ENCODE peak calls at places on chromosomes 3 and 15, in ten cellular contexts. M is ovary, H is A549, J is HepG2, P is GM12878, R is suprapubic skin, Y is sigmoid colon, S is transverse colon, V is H1, I is esophagus muscularis mucosa. Z is an unnamed sample. For H3K9me3, the result is how much of the 10 kb centered on the place peaks cover.

GRCh38 chr15:53611145-53611920 is 148.1 kb downstream of the WDR72 start:
- DNase-seq in M (no peak), H (no peak), J (peak), P (no peak), R (no peak), Y (no peak), S (no peak), V (no peak), I (no peak), Z (no peak)

GRCh38 chr3:169103941-169104340 is 559.6 kb downstream of the MECOM start:
- DNase-seq in M (no peak), H (no peak), J (no peak), P (no peak), R (no peak), Y (no peak), S (no peak), V (no peak), I (no peak), Z (no peak)

GRCh38 chr15:89090791-89091666 is 2.8 kb downstream of the ABHD2 start:
- DNase-seq in M (no peak), H (no peak), J (no peak), P (no peak), R (no peak), Y (peak), S (peak), V (no peak), I (peak), Z (peak)

GRCh38 chr15:58212909-58213526 is 74.8 kb downstream of the AQP9 start:
- DNase-seq in M (no peak), H (peak), J (peak), P (no peak), R (no peak), Y (no peak), S (no peak), V (no peak), I (no peak), Z (no peak)

GRCh38 chr3:175651716-175652115 is 792.6 kb downstream of the NAALADL2 start:
- DNase-seq in M (no peak), H (no peak), J (no peak), P (no peak), R (no peak), Y (no peak), S (no peak), V (no peak), I (no peak), Z (no peak)

GRCh38 chr3:8095724-8096123 is 405.9 kb upstream of the LMCD1 start:
- DNase-seq in M (no peak), H (peak), J (peak), P (no peak), R (no peak), Y (no peak), S (no peak), V (peak), I (no peak), Z (no peak)

GRCh38 chr3:178392553-178392952 is 143.7 kb upstream of the KCNMB2 start:
- DNase-seq in M (no peak), H (no peak), J (no peak), P (no peak), R (no peak), Y (no peak), S (no peak), V (no peak), I (no peak), Z (no peak)

GRCh38 chr3:128334766-128335165 is 131.9 kb downstream of the DNAJB8 start:
- DNase-seq in M (no peak), H (no peak), J (no peak), P (no peak), R (no peak), Y (peak), S (no peak), V (no peak), I (no peak), Z (no peak)

GRCh38 chr3:145842302-145842897 is 318.6 kb downstream of the PLOD2 start:
- DNase-seq in M (no peak), H (no peak), J (no peak), P (no peak), R (no peak), Y (no peak), S (no peak), V (no peak), I (no peak), Z (no peak)

GRCh38 chr3:34483290-34483887 is 685.0 kb downstream of the PDCD6IP start:
- DNase-seq in M (no peak), H (no peak), J (no peak), P (no peak), R (no peak), Y (no peak), S (no peak), V (no peak), I (no peak), Z (no peak)

GRCh38 chr3:30607032-30607833 is 832 bp downstream of the TGFBR2 start:
- DNase-seq in M (peak), H (no peak), J (no peak), P (no peak), R (peak), Y (peak), S (peak), V (no peak), I (peak), Z (peak)

GRCh38 chr3:121592856-121593702 is at the start of gene FBXO40:
- DNase-seq in M (peak), H (no peak), J (no peak), P (no peak), R (no peak), Y (no peak), S (peak), V (peak), I (no peak), Z (no peak)

GRCh38 chr3:9224490-9224889 is 25.0 kb downstream of the SRGAP3 start:
- DNase-seq in M (no peak), H (no peak), J (no peak), P (peak), R (no peak), Y (peak), S (no peak), V (no peak), I (no peak), Z (no peak)

GRCh38 chr3:27661813-27662212 is 60.3 kb downstream of the EOMES start:
- DNase-seq in M (no peak), H (no peak), J (no peak), P (no peak), R (no peak), Y (no peak), S (no peak), V (no peak), I (no peak), Z (no peak)

GRCh38 chr3:191246628-191247027 is 47.6 kb downstream of the OSTN start:
- DNase-seq in M (no peak), H (peak), J (no peak), P (no peak), R (no peak), Y (no peak), S (no peak), V (no peak), I (no peak), Z (no peak)

GRCh38 chr3:183217548-183218321 is 35.3 kb upstream of the B3GNT5 start:
- DNase-seq in M (no peak), H (no peak), J (no peak), P (no peak), R (no peak), Y (no peak), S (no peak), V (no peak), I (no peak), Z (no peak)

GRCh38 chr15:80871801-80872327 is 92.7 kb downstream of the CEMIP start:
- DNase-seq in M (no peak), H (no peak), J (no peak), P (no peak), R (no peak), Y (no peak), S (no peak), V (no peak), I (no peak), Z (no peak)

GRCh38 chr3:182989566-182989965 is 9.2 kb upstream of the DCUN1D1 start:
- DNase-seq in M (no peak), H (no peak), J (no peak), P (no peak), R (no peak), Y (no peak), S (no peak), V (no peak), I (no peak), Z (no peak)

GRCh38 chr3:12707425-12707824 is 43.5 kb upstream of the RAF1 start:
- DNase-seq in M (no peak), H (no peak), J (no peak), P (no peak), R (no peak), Y (no peak), S (no peak), V (no peak), I (no peak), Z (no peak)

GRCh38 chr3:24420224-24420623 is 74.4 kb downstream of the THRB start:
- DNase-seq in M (no peak), H (no peak), J (peak), P (no peak), R (no peak), Y (no peak), S (no peak), V (no peak), I (no peak), Z (no peak)

GRCh38 chr3:126057936-126058335 is 26.0 kb downstream of the SLC41A3 start:
- DNase-seq in M (no peak), H (no peak), J (no peak), P (no peak), R (no peak), Y (no peak), S (no peak), V (no peak), I (no peak), Z (no peak)

DNA sequence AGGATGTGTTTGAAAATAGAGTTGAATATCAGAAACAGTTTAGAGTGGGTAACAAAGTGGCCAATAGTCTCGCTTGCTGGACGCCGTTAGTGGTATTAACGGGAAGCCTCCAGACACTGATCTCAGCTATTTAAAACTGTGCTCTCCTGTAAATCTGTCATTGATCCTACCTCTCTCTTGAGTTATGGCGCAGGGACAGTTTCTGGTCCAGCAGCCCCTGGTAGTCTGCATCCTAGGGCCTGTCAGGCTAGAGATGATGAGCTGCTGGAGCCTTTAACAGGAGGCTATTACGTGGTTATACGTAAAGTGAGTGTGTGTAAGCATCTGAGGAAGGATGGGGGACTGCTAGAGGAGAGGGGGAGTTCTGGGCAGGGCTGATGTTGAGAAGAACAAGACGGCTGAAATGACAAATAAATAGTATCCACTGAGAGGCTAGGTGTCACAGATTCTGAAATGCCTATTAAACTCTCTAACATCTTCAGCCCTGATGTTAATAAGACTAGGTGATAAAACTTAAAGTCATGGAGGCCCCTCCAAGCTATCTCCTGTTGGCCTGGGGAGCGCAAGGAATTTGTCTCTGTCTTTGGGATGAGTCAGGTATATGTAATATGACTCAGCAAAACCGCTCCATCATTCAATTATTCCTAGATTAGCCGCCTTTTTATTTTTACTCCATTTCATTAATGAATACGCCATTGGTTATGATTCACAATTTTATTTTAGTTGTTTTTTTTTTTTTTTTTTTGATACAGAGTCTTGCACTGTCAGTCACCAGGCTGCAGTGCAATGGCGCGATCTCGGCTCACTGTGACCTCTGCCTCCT is 155.7 kb downstream of the GREM1 start:
- DNase-seq in M (no peak), H (no peak), J (no peak), P (no peak), R (no peak), Y (peak), S (no peak), V (no peak), I (no peak), Z (no peak)
- TF ChIP-seq EP300 in M (no peak), H (no peak), J (no peak), P (no peak), R (no peak), Y (no peak), S (peak), V (no peak), I (no peak), Z (no peak)

GRCh38 chr3:152272771-152273242 is 4.1 kb downstream of the MBNL1 start:
- DNase-seq in M (no peak), H (no peak), J (no peak), P (no peak), R (no peak), Y (no peak), S (no peak), V (no peak), I (no peak), Z (no peak)

GRCh38 chr3:152271465-152272035 is 2.8 kb downstream of the MBNL1 start:
- DNase-seq in M (no peak), H (no peak), J (no peak), P (no peak), R (no peak), Y (no peak), S (no peak), V (no peak), I (no peak), Z (no peak)

GRCh38 chr3:152270145-152270870 is 1.6 kb downstream of the MBNL1 start:
- DNase-seq in M (no peak), H (no peak), J (peak), P (no peak), R (no peak), Y (no peak), S (no peak), V (no peak), I (no peak), Z (no peak)

GRCh38 chr3:152269423-152270144 is 855 bp downstream of the MBNL1 start:
- DNase-seq in M (peak), H (peak), J (peak), P (no peak), R (peak), Y (peak), S (peak), V (no peak), I (peak), Z (peak)

DNA sequence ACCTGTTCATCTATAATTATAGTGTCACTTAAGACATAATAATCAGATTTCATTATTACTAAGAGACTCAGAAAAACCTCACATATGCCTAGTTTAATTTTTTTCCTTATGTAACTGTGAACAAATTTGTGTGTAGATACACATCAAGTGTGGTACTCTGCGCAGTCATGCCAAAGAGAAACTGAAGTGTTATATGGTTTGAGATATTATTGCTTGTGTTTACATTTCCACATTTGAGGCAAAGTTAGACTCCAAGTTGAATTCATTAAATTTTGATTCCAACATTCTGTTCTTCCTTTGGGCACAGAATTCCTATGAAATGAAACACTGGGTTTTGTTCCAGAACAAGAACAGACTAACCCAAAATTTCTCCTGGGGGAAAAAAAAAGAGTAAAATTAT is 2.2 kb downstream of the MBNL1 start:
- DNase-seq in M (no peak), H (no peak), J (no peak), P (no peak), R (no peak), Y (no peak), S (no peak), V (no peak), I (no peak), Z (no peak)
- H3K9me3 ChIP-seq in M (under half), H (under half), J (under half), P (under half), R (under half), Y (under half), S (under half), V (under half), I (under half), Z (under half)

GRCh38 chr3:137852511-137852910 is 88.4 kb downstream of the SOX14 start:
- DNase-seq in M (no peak), H (no peak), J (no peak), P (no peak), R (no peak), Y (no peak), S (no peak), V (no peak), I (no peak), Z (no peak)
- H3K4me3 ChIP-seq in M (no peak), H (no peak), J (no peak), P (no peak), R (no peak), Y (no peak), S (no peak), V (no peak), I (no peak), Z (no peak)

GRCh38 chr3:37115451-37115850 is 58.9 kb downstream of the LRRFIP2 start:
- DNase-seq in M (no peak), H (no peak), J (no peak), P (no peak), R (no peak), Y (no peak), S (no peak), V (no peak), I (no peak), Z (no peak)
- TF ChIP-seq EP300 in M (no peak), H (no peak), J (no peak), P (no peak), R (no peak), Y (no peak), S (no peak), V (no peak), I (no peak), Z (no peak)

GRCh38 chr3:906739-907138 is 186.1 kb upstream of the CNTN6 start:
- DNase-seq in M (no peak), H (no peak), J (no peak), P (no peak), R (no peak), Y (no peak), S (no peak), V (no peak), I (no peak), Z (no peak)
- H3K9me3 ChIP-seq in M (under half), H (under half), J (half or more), P (under half), R (under half), Y (under half), S (under half), V (under half), I (under half), Z (under half)

GRCh38 chr3:156685752-156686151 is 11.4 kb downstream of the TIPARP start:
- DNase-seq in M (no peak), H (no peak), J (no peak), P (no peak), R (no peak), Y (no peak), S (no peak), V (no peak), I (no peak), Z (no peak)
- H3K4me3 ChIP-seq in M (no peak), H (no peak), J (no peak), P (peak), R (no peak), Y (no peak), S (no peak), V (no peak), I (no peak), Z (no peak)